ENCODE peak calls at places on chromosomes 12 and 14, in eight cellular contexts. K is AG10803; P is RCC 7860; T is AG09309; S is RKO; R is stimulated activated CD8-positive, alpha-beta memory T cell treated with anti-CD3 and anti-CD28 coated beads, Interleukin-4, amount 100 ng/mL, for 4 hours; M is activated T-helper 9 cell treated with anti-CD3 and anti-CD28 coated beads, Interleukin-2, amount 50 U/mL, for 16 hours; H is Daoy. A is an unnamed sample.

GRCh38 chr12:124654666-124655316 is 87.4 kb upstream of the NCOR2 start:
- DNase-seq in K (no peak), P (no peak), T (no peak), S (no peak), R (no peak), M (no peak), H (peak), A (no peak)

GRCh38 chr12:69150083-69150795 is 89.1 kb upstream of the CPSF6 start:
- DNase-seq in K (no peak), P (no peak), T (no peak), S (no peak), R (no peak), M (no peak), H (no peak), A (no peak)

GRCh38 chr12:30782316-30783173 is 27.8 kb upstream of the CAPRIN2 start:
- DNase-seq in K (no peak), P (no peak), T (no peak), S (no peak), R (no peak), M (no peak), H (no peak), A (no peak)

GRCh38 chr14:91373591-91374245 is 43.9 kb downstream of the CCDC88C start:
- DNase-seq in K (no peak), P (peak), T (no peak), S (peak), R (no peak), M (peak), H (no peak), A (peak)

GRCh38 chr12:128644664-128645296 is 179.0 kb downstream of the SLC15A4 start:
- DNase-seq in K (no peak), P (no peak), T (no peak), S (no peak), R (no peak), M (no peak), H (peak), A (peak)

GRCh38 chr14:102502571-102502970 is 7.0 kb downstream of the ANKRD9 start:
- DNase-seq in K (no peak), P (no peak), T (no peak), S (no peak), R (no peak), M (no peak), H (no peak), A (no peak)

GRCh38 chr12:93979189-93979588 is 169.2 kb upstream of the PLXNC1 start:
- DNase-seq in K (no peak), P (peak), T (peak), S (no peak), R (no peak), M (no peak), H (no peak), A (peak)

GRCh38 chr14:20460458-20461229 is 590 bp downstream of the PIP4P1 start:
- DNase-seq in K (no peak), P (no peak), T (no peak), S (peak), R (peak), M (peak), H (no peak), A (peak)

GRCh38 chr12:48040294-48040820 is 36.1 kb upstream of the COL2A1 start:
- DNase-seq in K (no peak), P (no peak), T (no peak), S (no peak), R (no peak), M (no peak), H (no peak), A (no peak)

GRCh38 chr12:30013051-30013450 is 229.3 kb upstream of the TMTC1 start:
- DNase-seq in K (no peak), P (no peak), T (no peak), S (no peak), R (no peak), M (no peak), H (no peak), A (no peak)

GRCh38 chr14:87805315-87805723 is 187.7 kb downstream of the GALC start:
- DNase-seq in K (peak), P (no peak), T (peak), S (peak), R (no peak), M (peak), H (peak), A (peak)

GRCh38 chr14:104424406-104425072 is 155.0 kb upstream of the C14orf180 start:
- DNase-seq in K (no peak), P (no peak), T (no peak), S (no peak), R (no peak), M (no peak), H (no peak), A (no peak)

GRCh38 chr14:25953532-25954144 is 644.2 kb downstream of the NOVA1 start:
- DNase-seq in K (no peak), P (no peak), T (no peak), S (peak), R (no peak), M (no peak), H (no peak), A (no peak)

GRCh38 chr12:47164730-47165439 is 85.1 kb upstream of the AMIGO2 start:
- DNase-seq in K (peak), P (no peak), T (peak), S (no peak), R (no peak), M (no peak), H (no peak), A (no peak)